ENCODE peak calls at places on chromosomes 12 and 14, in five cellular contexts. One of them, this sample, is unnamed. For H3F3A, the result is how much of the 10 kb centered on the place peaks cover.

GRCh38 chr14:33542338-33543290 is 408.3 kb downstream of the EGLN3 start:
- DNase-seq in SK-N-SH: no peak
- DNase-seq in GM23338: no peak
- DNase-seq in PC-3: no peak
- DNase-seq in neural progenitor cell: no peak
- DNase-seq in this sample: no peak

GRCh38 chr12:24920141-24920540 is 28.8 kb downstream of the BCAT1 start:
- DNase-seq in neural progenitor cell: no peak
- DNase-seq in SK-N-SH: no peak
- DNase-seq in PC-3: no peak
- DNase-seq in GM23338: no peak
- DNase-seq in this sample: no peak

GRCh38 chr14:52063107-52063506 is 5.8 kb downstream of the NID2 start:
- DNase-seq in neural progenitor cell: no peak
- DNase-seq in PC-3: no peak
- DNase-seq in GM23338: peak
- DNase-seq in SK-N-SH: peak
- DNase-seq in this sample: no peak

GRCh38 chr12:102954143-102954542 is 3.3 kb upstream of the ASCL1 start:
- DNase-seq in SK-N-SH: no peak
- DNase-seq in GM23338: no peak
- DNase-seq in neural progenitor cell: no peak
- DNase-seq in PC-3: no peak
- DNase-seq in this sample: no peak

GRCh38 chr12:2125651-2126050 is 72.9 kb downstream of the CACNA1C start:
- DNase-seq in PC-3: no peak
- DNase-seq in GM23338: no peak
- DNase-seq in SK-N-SH: no peak
- DNase-seq in neural progenitor cell: no peak
- DNase-seq in this sample: no peak

GRCh38 chr14:57266060-57266459 is 2.6 kb downstream of the EXOC5 start:
- DNase-seq in SK-N-SH: no peak
- DNase-seq in neural progenitor cell: no peak
- DNase-seq in PC-3: peak
- DNase-seq in GM23338: peak
- DNase-seq in this sample: no peak

GRCh38 chr14:100129161-100129589 is 30.3 kb downstream of the DEGS2 start:
- DNase-seq in PC-3: peak
- DNase-seq in GM23338: no peak
- DNase-seq in neural progenitor cell: no peak
- DNase-seq in SK-N-SH: peak
- DNase-seq in this sample: no peak

GRCh38 chr14:21036746-21037145 is 2.1 kb upstream of the RNASE13 start:
- DNase-seq in GM23338: no peak
- DNase-seq in PC-3: peak
- DNase-seq in SK-N-SH: no peak
- DNase-seq in neural progenitor cell: no peak
- DNase-seq in this sample: peak

GRCh38 chr12:89140580-89141236 is 211.6 kb downstream of the DUSP6 start:
- DNase-seq in PC-3: peak
- DNase-seq in SK-N-SH: no peak
- DNase-seq in neural progenitor cell: no peak
- DNase-seq in GM23338: no peak
- DNase-seq in this sample: no peak

GRCh38 chr14:65632487-65632886 is 220.0 kb downstream of the FUT8 start:
- DNase-seq in SK-N-SH: no peak
- DNase-seq in neural progenitor cell: no peak
- DNase-seq in PC-3: no peak
- DNase-seq in GM23338: no peak
- DNase-seq in this sample: no peak
- H2AFZ ChIP-seq in SK-N-SH: no peak
- H2AFZ ChIP-seq in neural progenitor cell: no peak
- H2AFZ ChIP-seq in PC-3: no peak
- H2AFZ ChIP-seq in GM23338: no peak
- H2AFZ ChIP-seq in this sample: no peak

DNA sequence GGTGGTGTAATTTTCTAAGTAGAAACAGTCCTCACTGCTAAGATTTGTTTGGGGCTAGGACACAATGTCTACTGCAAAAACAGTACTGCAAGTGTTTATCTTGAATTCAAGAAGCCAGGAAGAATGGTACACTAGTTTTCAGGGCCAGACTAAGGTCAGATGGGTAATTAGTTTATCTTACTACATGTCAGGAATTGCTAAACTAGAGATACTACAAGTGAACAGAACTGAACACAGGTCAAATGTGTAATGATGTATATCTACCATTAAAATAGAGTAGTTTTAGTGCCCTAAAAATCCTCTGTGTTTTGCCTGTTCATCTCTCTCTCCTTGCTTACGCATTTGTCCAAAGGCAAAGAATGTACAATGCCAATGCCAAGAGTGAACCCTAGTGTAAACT is 2.3 kb upstream of the RPL41 start:
- DNase-seq in PC-3: no peak
- DNase-seq in GM23338: no peak
- DNase-seq in neural progenitor cell: no peak
- DNase-seq in SK-N-SH: no peak
- DNase-seq in this sample: no peak
- H3F3A ChIP-seq in PC-3: under half
- H3F3A ChIP-seq in GM23338: under half
- H3F3A ChIP-seq in neural progenitor cell: half or more
- H3F3A ChIP-seq in SK-N-SH: half or more
- H3F3A ChIP-seq in this sample: half or more

GRCh38 chr14:95388699-95389098 is 69.0 kb upstream of the CLMN start:
- DNase-seq in GM23338: no peak
- DNase-seq in SK-N-SH: no peak
- DNase-seq in PC-3: peak
- DNase-seq in neural progenitor cell: no peak
- DNase-seq in this sample: no peak

GRCh38 chr14:95392841-95393240 is 73.1 kb upstream of the CLMN start:
- DNase-seq in neural progenitor cell: no peak
- DNase-seq in PC-3: no peak
- DNase-seq in SK-N-SH: no peak
- DNase-seq in GM23338: no peak
- DNase-seq in this sample: no peak

GRCh38 chr14:95386536-95386935 is 66.8 kb upstream of the CLMN start:
- DNase-seq in PC-3: no peak
- DNase-seq in SK-N-SH: no peak
- DNase-seq in neural progenitor cell: no peak
- DNase-seq in GM23338: no peak
- DNase-seq in this sample: no peak

GRCh38 chr14:95387826-95388445 is 68.2 kb upstream of the CLMN start:
- DNase-seq in GM23338: no peak
- DNase-seq in SK-N-SH: peak
- DNase-seq in neural progenitor cell: no peak
- DNase-seq in PC-3: no peak
- DNase-seq in this sample: no peak

DNA sequence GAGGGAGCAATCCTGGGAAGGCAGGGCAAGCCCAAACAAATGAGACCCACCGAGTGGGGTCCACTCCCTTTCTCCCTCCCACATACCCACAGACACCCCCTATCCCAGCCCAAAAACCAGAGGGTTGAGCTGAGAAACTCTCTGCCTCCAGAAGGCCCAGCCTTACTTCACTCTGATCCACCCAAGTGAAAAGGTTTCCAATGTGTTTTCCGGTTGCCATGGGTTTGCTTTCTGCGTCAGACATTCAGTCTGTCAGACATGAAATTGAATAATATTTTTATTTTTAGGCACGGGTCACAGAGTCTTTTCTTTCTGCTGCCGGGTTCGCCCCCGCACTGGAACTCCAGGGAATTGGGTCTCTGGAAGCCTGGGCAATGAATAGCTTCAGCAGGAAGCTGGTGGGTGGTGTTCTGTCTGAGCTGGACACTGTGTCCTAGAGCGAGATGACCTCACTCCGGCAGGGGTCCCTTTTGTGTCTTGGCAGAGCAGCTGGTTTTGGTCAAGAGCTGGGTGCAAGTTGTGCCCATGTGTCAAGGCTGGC is 69.8 kb upstream of the CLMN start:
- DNase-seq in neural progenitor cell: no peak
- DNase-seq in PC-3: no peak
- DNase-seq in GM23338: no peak
- DNase-seq in SK-N-SH: no peak
- DNase-seq in this sample: no peak
- H2AFZ ChIP-seq in neural progenitor cell: no peak
- H2AFZ ChIP-seq in PC-3: no peak
- H2AFZ ChIP-seq in GM23338: no peak
- H2AFZ ChIP-seq in SK-N-SH: no peak
- H2AFZ ChIP-seq in this sample: no peak

GRCh38 chr12:98737327-98737722 is 92.2 kb downstream of the APAF1 start:
- DNase-seq in SK-N-SH: no peak
- DNase-seq in PC-3: no peak
- DNase-seq in GM23338: no peak
- DNase-seq in neural progenitor cell: no peak
- DNase-seq in this sample: no peak
- H3F3A ChIP-seq in SK-N-SH: under half
- H3F3A ChIP-seq in PC-3: under half
- H3F3A ChIP-seq in GM23338: under half
- H3F3A ChIP-seq in neural progenitor cell: under half
- H3F3A ChIP-seq in this sample: under half